ENCODE peak calls at places on chromosomes 5 and 9, in seven cellular contexts. U, K, V, O, N, M and S are unnamed samples.

GRCh38 chr5:179256229-179257189 is 88.8 kb downstream of the ADAMTS2 start:
- DNase-seq in M (no peak), U (peak; percentile 46), V (no peak), K (no peak), O (peak; percentile 59), N (peak; percentile 17), S (no peak)

GRCh38 chr5:132027027-132027426 is 15.6 kb upstream of the ACSL6 start:
- DNase-seq in U (peak; percentile 43), V (no peak), N (no peak), O (no peak), M (no peak), K (no peak), S (no peak)

GRCh38 chr5:157956271-157956885 is 97.4 kb upstream of the CLINT1 start:
- DNase-seq in K (no peak), O (no peak), U (no peak), N (no peak), M (no peak), V (no peak), S (no peak)

GRCh38 chr5:18553269-18553668 is 919.0 kb downstream of the TAF11L14 start:
- DNase-seq in K (no peak), M (no peak), O (no peak), V (no peak), U (no peak), N (no peak), S (no peak)

GRCh38 chr9:8907863-8908262 is 1108.3 kb upstream of the DMAC1 start:
- DNase-seq in O (no peak), N (no peak), V (no peak), K (peak; percentile 27), U (no peak), M (no peak), S (no peak)

GRCh38 chr5:168305281-168305680 is 13.8 kb downstream of the WWC1 start:
- DNase-seq in V (no peak), N (no peak), O (no peak), M (no peak), K (no peak), U (no peak), S (no peak)

GRCh38 chr9:73080110-73080683 is 71.5 kb upstream of the ANXA1 start:
- DNase-seq in N (no peak), O (no peak), M (no peak), V (no peak), K (no peak), U (no peak), S (no peak)

GRCh38 chr5:91007251-91007650 is 375.9 kb downstream of the ARRDC3 start:
- DNase-seq in N (no peak), V (no peak), O (no peak), U (no peak), M (no peak), K (no peak), S (no peak)

GRCh38 chr5:103216137-103216536 is 42.4 kb upstream of the MACIR start:
- DNase-seq in M (no peak), O (no peak), V (no peak), N (no peak), K (no peak), U (no peak), S (no peak)

GRCh38 chr9:120394058-120394669 is 185.8 kb downstream of the CDK5RAP2 start:
- DNase-seq in O (peak; percentile 36), V (no peak), N (no peak), M (no peak), K (no peak), U (peak; percentile 67), S (no peak)

GRCh38 chr5:12522116-12522515 is 617.9 kb upstream of the CTNND2 start:
- DNase-seq in M (no peak), O (no peak), V (no peak), U (no peak), K (no peak), N (no peak), S (no peak)

GRCh38 chr5:67493676-67494075 is 297.1 kb upstream of the CD180 start:
- DNase-seq in O (no peak), N (peak; percentile 40), K (no peak), U (no peak), V (peak; percentile 64), M (no peak), S (peak; percentile 65)

GRCh38 chr5:3027185-3027865 is 275.8 kb upstream of the IRX2 start:
- DNase-seq in U (no peak), N (no peak), M (no peak), O (no peak), V (no peak), K (no peak), S (no peak)

GRCh38 chr5:45696206-45696836 is at the start of gene HCN1:
- DNase-seq in V (peak; percentile 86), O (peak; percentile 76), U (peak; percentile 65), K (peak; percentile 16), N (peak; percentile 69), M (no peak), S (peak; percentile 89)

GRCh38 chr5:59769832-59770231 is 123.7 kb downstream of the PDE4D start:
- DNase-seq in V (no peak), U (no peak), O (no peak), K (no peak), N (no peak), M (no peak), S (no peak)

GRCh38 chr9:90449213-90449925 is 193.3 kb downstream of the DIRAS2 start:
- DNase-seq in V (no peak), O (no peak), K (no peak), U (no peak), M (no peak), N (no peak), S (no peak)

GRCh38 chr5:61704289-61704688 is 372.2 kb downstream of the ZSWIM6 start:
- DNase-seq in N (no peak), M (no peak), V (no peak), K (peak; percentile 8), U (no peak), O (no peak), S (no peak)

DNA sequence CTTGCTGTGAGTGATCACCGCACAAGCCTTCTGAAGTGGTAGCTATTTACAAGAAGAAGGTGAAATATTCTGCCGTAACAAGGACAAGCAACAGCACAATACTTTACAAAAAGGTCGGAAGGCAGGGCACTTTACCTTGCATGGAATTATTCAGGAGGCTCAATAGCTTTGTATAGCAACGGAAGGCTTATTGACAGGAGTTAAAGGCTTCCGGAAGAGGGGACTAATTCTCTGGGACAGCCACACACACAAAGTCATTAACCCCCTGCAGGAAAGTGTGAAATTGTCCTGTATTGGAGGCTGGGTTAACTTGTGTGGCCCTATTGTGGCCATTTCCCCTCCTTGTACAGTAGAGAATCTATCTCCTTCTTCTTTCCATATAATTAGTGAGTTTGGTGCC is 199.3 kb upstream of the SEMA6A start:
- DNase-seq in N (no peak), U (no peak), M (no peak), O (no peak), V (no peak), K (no peak), S (no peak)
- H3K4me1 ChIP-seq in N (peaks cover 6% of the 10 kb centered on the region), U (peaks cover 20% of the 10 kb centered on the region), M (no peaks in the 10 kb centered on the region), O (peaks cover 6% of the 10 kb centered on the region), V (no peaks in the 10 kb centered on the region), K (no peaks in the 10 kb centered on the region), S (no peaks in the 10 kb centered on the region)

DNA sequence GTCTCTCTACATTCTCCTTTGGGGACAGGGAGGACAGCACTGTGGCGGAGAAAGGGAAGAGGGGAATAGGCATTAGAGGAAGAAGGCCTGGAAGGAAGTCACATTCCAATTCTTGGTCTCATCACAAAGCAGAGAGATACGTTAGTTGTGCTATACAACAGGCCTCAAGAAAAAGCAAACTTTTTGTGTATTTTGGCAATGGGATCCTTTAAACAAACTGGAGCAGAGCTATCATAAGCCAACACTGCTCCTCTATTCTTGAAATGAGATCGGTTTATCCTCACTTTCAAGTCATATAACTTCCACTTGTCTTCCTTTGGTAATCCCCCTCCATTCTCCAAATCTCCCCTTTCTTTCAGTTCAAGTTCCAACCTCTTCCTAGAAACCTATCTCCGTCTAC is 6.5 kb downstream of the DENND1A start:
- DNase-seq in M (no peak), O (no peak), N (no peak), V (no peak), K (no peak), U (no peak), S (no peak)
- H3K4me1 ChIP-seq in M (peaks cover 3% of the 10 kb centered on the region), O (peaks cover 11% of the 10 kb centered on the region), N (peaks cover 11% of the 10 kb centered on the region), V (peaks cover 24% of the 10 kb centered on the region), K (peaks cover 13% of the 10 kb centered on the region), U (peaks cover 29% of the 10 kb centered on the region), S (peaks cover 11% of the 10 kb centered on the region)

GRCh38 chr5:176528761-176529115 is 8.5 kb downstream of the RNF44 start:
- DNase-seq in O (no peak), U (no peak), V (no peak), K (no peak), N (no peak), M (no peak), S (no peak)
- H3K4me1 ChIP-seq in O (peaks cover 32% of the 10 kb centered on the region), U (peaks cover 30% of the 10 kb centered on the region), V (peaks cover 13% of the 10 kb centered on the region), K (no peaks in the 10 kb centered on the region), N (peaks cover 24% of the 10 kb centered on the region), M (peaks cover 52% of the 10 kb centered on the region), S (peaks cover 7% of the 10 kb centered on the region)

DNA sequence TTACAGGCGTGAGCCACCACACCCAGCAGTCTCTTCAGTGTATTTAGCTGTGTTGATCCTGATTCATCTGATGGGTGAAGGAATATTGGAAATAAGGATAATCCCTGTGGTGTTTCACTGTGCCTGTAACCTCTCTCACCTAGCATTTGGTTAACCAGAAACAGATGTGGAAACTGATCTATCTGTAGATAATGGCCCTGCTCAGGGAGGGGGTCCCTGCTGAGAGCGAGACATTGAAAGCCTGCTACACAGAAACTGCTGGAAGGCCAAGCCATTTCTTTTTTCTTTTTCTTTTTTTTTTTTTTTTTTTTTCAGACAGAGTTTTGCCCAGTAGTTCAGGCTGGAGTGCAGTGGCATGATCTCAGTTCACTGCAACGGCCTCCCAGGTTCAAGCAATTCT is 28.4 kb downstream of the QRFP start:
- DNase-seq in O (no peak), V (no peak), M (no peak), K (no peak), U (no peak), N (no peak), S (no peak)
- H3K4me1 ChIP-seq in O (peaks cover 88% of the 10 kb centered on the region), V (peaks cover 20% of the 10 kb centered on the region), M (no peaks in the 10 kb centered on the region), K (no peaks in the 10 kb centered on the region), U (no peaks in the 10 kb centered on the region), N (peaks cover 46% of the 10 kb centered on the region), S (peaks cover 37% of the 10 kb centered on the region)

GRCh38 chr9:37037137-37037743 is 3.2 kb upstream of the PAX5 start:
- DNase-seq in O (no peak), N (no peak), K (no peak), V (no peak), U (no peak), M (no peak), S (no peak)
- H3K4me1 ChIP-seq in O (peaks cover 36% of the 10 kb centered on the region), N (peaks cover 27% of the 10 kb centered on the region), K (peaks cover 6% of the 10 kb centered on the region), V (peaks cover 27% of the 10 kb centered on the region), U (peaks cover 10% of the 10 kb centered on the region), M (peaks cover 47% of the 10 kb centered on the region), S (peaks cover 22% of the 10 kb centered on the region)

GRCh38 chr9:37422289-37423104 is at the start of gene GRHPR:
- DNase-seq in O (peak; percentile 93), K (peak; percentile 82), M (peak; percentile 82), N (peak; percentile 92), V (peak; percentile 95), U (peak; percentile 73), S (peak; percentile 93)
- H3K4me1 ChIP-seq in O (peaks cover 31% of the 10 kb centered on the region), K (peaks cover 9% of the 10 kb centered on the region), M (peaks cover 23% of the 10 kb centered on the region), N (peaks cover 25% of the 10 kb centered on the region), V (peaks cover 16% of the 10 kb centered on the region), U (peaks cover 4% of the 10 kb centered on the region), S (peaks cover 17% of the 10 kb centered on the region)

DNA sequence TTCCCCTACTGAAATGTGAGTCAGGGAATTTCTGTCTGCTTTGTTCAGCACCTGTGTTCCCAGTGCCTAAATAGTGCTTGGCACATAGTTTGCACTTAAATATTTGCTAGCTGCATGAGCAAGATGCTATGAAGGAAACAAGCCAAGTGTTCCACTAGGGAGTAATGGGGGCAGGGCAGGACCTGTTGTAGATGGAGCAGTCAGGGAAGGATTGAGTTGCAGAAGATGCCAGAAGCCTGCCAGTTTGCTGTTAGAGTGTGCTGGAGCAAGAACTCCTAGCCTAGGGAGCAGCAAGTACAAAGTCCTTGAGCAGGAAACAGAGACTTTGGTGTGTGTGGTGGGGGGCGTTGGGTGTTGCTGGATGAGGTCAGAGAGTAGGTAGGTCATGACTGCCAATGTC is 87.5 kb downstream of the DAB2IP start:
- DNase-seq in K (no peak), O (no peak), M (no peak), U (no peak), V (no peak), N (no peak), S (no peak)
- H3K4me1 ChIP-seq in K (peaks cover 17% of the 10 kb centered on the region), O (peaks cover 91% of the 10 kb centered on the region), M (no peaks in the 10 kb centered on the region), U (peaks cover 9% of the 10 kb centered on the region), V (peaks cover 55% of the 10 kb centered on the region), N (peaks cover 93% of the 10 kb centered on the region), S (peaks cover 92% of the 10 kb centered on the region)